ENCODE peak calls at places on chromosome 12, in eight cellular contexts. Q is cardiac muscle cell, N is neuronal stem cell, K is lung, F is right atrium auricular region, H is HAP-1, L is WERI-Rb-1, I is Caco-2. Z is an unnamed sample.

GRCh38 chr12:119594399-119594730 is 791 bp downstream of the TMEM233 start:
- DNase-seq in Q (peak; percentile 3), N (peak; percentile 11), K (no peak), F (no peak), H (no peak), L (no peak), I (no peak), Z (no peak)

GRCh38 chr12:67623259-67623658 is 25.3 kb upstream of the DYRK2 start:
- DNase-seq in Q (no peak), N (no peak), K (no peak), F (no peak), H (no peak), L (no peak), I (no peak), Z (no peak)

GRCh38 chr12:8780389-8780788 is 42.0 kb upstream of the A2ML1 start:
- DNase-seq in Q (peak; percentile 45), N (no peak), K (no peak), F (no peak), H (peak; percentile 20), L (no peak), I (peak; percentile 57), Z (no peak)

GRCh38 chr12:60197589-60197988 is 601.8 kb downstream of the SLC16A7 start:
- DNase-seq in Q (no peak), N (no peak), K (no peak), F (no peak), H (no peak), L (no peak), I (no peak), Z (no peak)

GRCh38 chr12:96198970-96199369 is 4.8 kb downstream of the ELK3 start:
- DNase-seq in Q (no peak), N (no peak), K (no peak), F (no peak), H (no peak), L (no peak), I (no peak), Z (no peak)

GRCh38 chr12:29249930-29250329 is 100.9 kb downstream of the FAR2 start:
- DNase-seq in Q (no peak), N (no peak), K (no peak), F (no peak), H (no peak), L (no peak), I (no peak), Z (no peak)

GRCh38 chr12:124940393-124941169 is 26.1 kb upstream of the UBC start:
- DNase-seq in Q (peak; percentile 89), N (peak; percentile 74), K (peak; percentile 91), F (peak; percentile 95), H (peak; percentile 95), L (peak; percentile 95), I (peak; percentile 94), Z (peak; percentile 87)

GRCh38 chr12:69151254-69151751 is 88.1 kb upstream of the CPSF6 start:
- DNase-seq in Q (no peak), N (no peak), K (no peak), F (no peak), H (no peak), L (no peak), I (peak; percentile 37), Z (no peak)

GRCh38 chr12:110281549-110282342 is 699 bp downstream of the ATP2A2 start:
- DNase-seq in Q (peak; percentile 57), N (no peak), K (peak; percentile 43), F (peak; percentile 60), H (peak; percentile 59), L (peak; percentile 40), I (peak; percentile 50), Z (peak; percentile 60)

GRCh38 chr12:41739066-41739465 is 405.6 kb downstream of the GXYLT1 start:
- DNase-seq in Q (no peak), N (no peak), K (no peak), F (no peak), H (no peak), L (no peak), I (no peak), Z (no peak)

GRCh38 chr12:128876559-128876958 is 23.3 kb downstream of the GLT1D1 start:
- DNase-seq in Q (no peak), N (no peak), K (no peak), F (no peak), H (no peak), L (no peak), I (no peak), Z (no peak)

GRCh38 chr12:130579231-130579630 is 136.9 kb downstream of the RIMBP2 start:
- DNase-seq in Q (no peak), N (no peak), K (no peak), F (no peak), H (no peak), L (no peak), I (no peak), Z (no peak)

GRCh38 chr12:55955800-55956508 is 9.9 kb downstream of the PMEL start:
- DNase-seq in Q (no peak), N (no peak), K (no peak), F (no peak), H (peak; percentile 40), L (peak; percentile 72), I (peak; percentile 90), Z (peak; percentile 41)

GRCh38 chr12:81167694-81168093 is 89.8 kb downstream of the ACSS3 start:
- DNase-seq in Q (no peak), N (no peak), K (no peak), F (no peak), H (no peak), L (no peak), I (peak; percentile 5), Z (no peak)

GRCh38 chr12:130838284-130838950 is 633 bp downstream of the STX2 start:
- DNase-seq in Q (peak; percentile 56), N (peak; percentile 24), K (peak; percentile 36), F (no peak), H (peak; percentile 57), L (peak; percentile 59), I (peak; percentile 26), Z (peak; percentile 49)

DNA sequence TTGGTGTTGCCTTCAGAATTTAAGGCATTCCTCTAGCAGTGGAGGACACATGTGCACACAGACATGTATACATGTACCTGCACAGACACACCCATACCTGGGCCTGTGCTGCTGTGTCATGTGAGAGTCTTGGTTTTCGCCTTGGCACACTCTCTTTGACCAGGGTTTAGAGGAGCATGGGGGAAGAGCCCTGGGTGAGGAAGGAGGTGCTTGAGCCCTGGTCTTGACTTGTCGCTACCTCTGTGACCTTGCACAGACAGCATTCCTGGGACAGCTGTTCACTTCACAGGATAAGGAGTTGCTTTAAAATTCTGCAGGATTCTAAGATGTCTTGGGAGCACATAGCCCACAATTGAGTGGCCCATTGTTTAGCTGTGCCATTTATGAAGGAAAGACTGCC is 94.7 kb downstream of the DDX51 start:
- DNase-seq in Q (no peak), N (no peak), K (no peak), F (no peak), H (no peak), L (no peak), I (no peak), Z (no peak)
- H3K36me3 ChIP-seq in Q (peaks cover 41% of the 10 kb centered on the region), N (peaks cover 64% of the 10 kb centered on the region), K (peaks cover 67% of the 10 kb centered on the region), F (peaks cover 88% of the 10 kb centered on the region), H (peaks cover 68% of the 10 kb centered on the region), L (peaks cover 76% of the 10 kb centered on the region), I (peaks cover 3% of the 10 kb centered on the region), Z (peaks cover 72% of the 10 kb centered on the region)

GRCh38 chr12:122503147-122503751 is 2.5 kb upstream of the ZCCHC8 start:
- DNase-seq in Q (no peak), N (no peak), K (no peak), F (no peak), H (no peak), L (no peak), I (no peak), Z (no peak)

GRCh38 chr12:122505419-122506051 is 4.8 kb upstream of the ZCCHC8 start:
- DNase-seq in Q (no peak), N (no peak), K (no peak), F (no peak), H (no peak), L (no peak), I (no peak), Z (no peak)

GRCh38 chr12:122508163-122508562 is 7.4 kb upstream of the ZCCHC8 start:
- DNase-seq in Q (no peak), N (no peak), K (no peak), F (no peak), H (no peak), L (no peak), I (no peak), Z (no peak)

GRCh38 chr12:122503783-122504590 is 3.3 kb upstream of the ZCCHC8 start:
- DNase-seq in Q (no peak), N (no peak), K (no peak), F (no peak), H (no peak), L (no peak), I (no peak), Z (no peak)

DNA sequence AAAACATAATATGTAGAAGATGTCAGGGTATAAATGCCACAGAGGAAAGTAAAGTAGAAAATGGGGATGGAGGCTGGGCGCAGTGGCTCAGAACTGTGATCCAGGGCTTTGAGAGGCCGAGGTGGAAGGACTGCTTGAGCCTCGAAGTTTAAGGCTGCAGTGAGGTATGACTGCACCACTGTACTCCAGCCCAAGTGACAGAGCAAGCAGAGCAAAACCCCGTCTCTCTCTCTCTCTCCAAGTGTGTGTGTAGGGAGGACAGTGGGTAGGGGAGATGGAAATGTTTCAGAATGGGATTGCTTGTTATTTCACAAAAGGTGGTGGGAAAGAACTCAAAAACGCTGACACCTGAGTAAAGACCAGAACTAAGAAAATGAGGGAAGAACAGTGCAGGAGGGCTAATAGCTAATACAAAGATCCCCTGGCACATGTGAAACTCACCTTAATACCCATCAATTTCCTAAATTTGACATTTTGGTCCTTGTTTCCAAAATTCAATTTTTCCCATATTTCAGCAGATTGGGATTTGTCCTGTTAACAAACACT is 5.7 kb upstream of the ZCCHC8 start:
- DNase-seq in Q (no peak), N (no peak), K (no peak), F (no peak), H (no peak), L (no peak), I (no peak), Z (no peak)
- H3K36me3 ChIP-seq in Q (peaks cover 84% of the 10 kb centered on the region), N (peaks cover 47% of the 10 kb centered on the region), K (peaks cover 38% of the 10 kb centered on the region), F (peaks cover 84% of the 10 kb centered on the region), H (peaks cover 82% of the 10 kb centered on the region), L (peaks cover 88% of the 10 kb centered on the region), I (peaks cover 2% of the 10 kb centered on the region), Z (peaks cover 85% of the 10 kb centered on the region)

DNA sequence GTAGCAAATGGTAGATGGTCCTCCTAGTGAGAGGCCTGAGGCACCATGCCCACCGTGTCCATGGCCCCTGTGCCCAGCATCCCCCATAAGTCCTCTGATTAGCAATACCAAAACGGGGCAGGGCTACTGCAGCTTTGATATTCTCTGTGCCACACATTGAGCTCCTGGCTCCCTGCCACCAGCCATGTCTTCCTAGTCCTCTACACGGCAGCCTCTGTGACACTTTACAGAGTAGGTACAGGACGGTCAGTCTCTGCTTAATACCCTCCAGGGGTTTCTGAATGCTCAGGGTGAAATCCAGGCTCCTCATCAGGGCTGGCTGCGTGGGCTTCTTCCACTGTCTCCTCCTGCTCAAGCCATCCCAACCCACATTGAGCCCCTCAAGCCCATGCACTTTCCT is 8.0 kb downstream of the RBM19 start:
- DNase-seq in Q (no peak), N (no peak), K (no peak), F (no peak), H (no peak), L (no peak), I (no peak), Z (no peak)
- H3K36me3 ChIP-seq in Q (peaks cover 19% of the 10 kb centered on the region), N (peaks cover 28% of the 10 kb centered on the region), K (peaks cover 63% of the 10 kb centered on the region), F (peaks cover 84% of the 10 kb centered on the region), H (peaks cover 50% of the 10 kb centered on the region), L (peaks cover 49% of the 10 kb centered on the region), I (peaks cover 7% of the 10 kb centered on the region), Z (peaks cover 70% of the 10 kb centered on the region)

DNA sequence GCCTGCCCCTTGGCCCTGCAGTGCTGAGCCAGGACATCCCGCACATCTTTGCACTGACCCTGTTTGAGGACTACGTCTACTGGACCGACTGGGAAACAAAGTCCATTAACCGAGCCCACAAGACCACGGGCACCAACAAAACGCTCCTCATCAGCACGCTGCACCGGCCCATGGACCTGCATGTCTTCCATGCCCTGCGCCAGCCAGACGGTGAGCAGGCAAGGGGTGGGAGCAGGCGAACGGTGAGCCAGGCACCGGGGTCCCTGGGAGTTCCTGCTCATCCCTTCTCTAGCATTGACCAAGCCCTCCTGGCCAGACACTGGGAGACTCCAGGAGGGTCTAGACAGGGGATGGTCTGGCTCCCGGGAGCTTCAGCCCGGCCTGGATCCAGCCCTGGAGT is 17.4 kb upstream of the NXPH4 start:
- DNase-seq in Q (no peak), N (no peak), K (no peak), F (no peak), H (no peak), L (no peak), I (no peak), Z (no peak)
- H3K36me3 ChIP-seq in Q (peaks cover 55% of the 10 kb centered on the region), N (peaks cover 91% of the 10 kb centered on the region), K (peaks cover 83% of the 10 kb centered on the region), F (peaks cover 100% of the 10 kb centered on the region), H (peaks cover 4% of the 10 kb centered on the region), L (peaks cover 7% of the 10 kb centered on the region), I (peaks cover 3% of the 10 kb centered on the region), Z (no peaks in the 10 kb centered on the region)

Z was measured in BE2C.